ENCODE peak calls at places on chromosomes 3 and 15, in four cellular contexts. H is PC-3, K is left ventricle myocardium inferior, G is adrenal gland. Z is an unnamed sample.

GRCh38 chr3:118543823-118544222 is 490.8 kb downstream of the IGSF11 start:
- DNase-seq in H (no peak), K (no peak), G (no peak), Z (no peak)

GRCh38 chr15:40714144-40714543 is 19.2 kb downstream of the RAD51 start:
- DNase-seq in H (no peak), K (no peak), G (no peak), Z (no peak)

GRCh38 chr3:83734656-83735055 is 1224.1 kb upstream of the CADM2 start:
- DNase-seq in H (no peak), K (no peak), G (no peak), Z (no peak)

GRCh38 chr3:194396897-194397756 is 1.9 kb downstream of the GP5 start:
- DNase-seq in H (no peak), K (no peak), G (no peak), Z (no peak)

GRCh38 chr3:191239439-191240035 is 40.5 kb downstream of the OSTN start:
- DNase-seq in H (peak; percentile 75), K (no peak), G (no peak), Z (no peak)

GRCh38 chr3:36992806-36993325 is at the start of gene EPM2AIP1:
- DNase-seq in H (no peak), K (no peak), G (no peak), Z (peak; percentile 93)

GRCh38 chr3:61560452-61561373 is 658 bp upstream of the PTPRG start:
- DNase-seq in H (no peak), K (peak; percentile 88), G (peak; percentile 91), Z (peak; percentile 49)

GRCh38 chr15:77840962-77841361 is 208.2 kb upstream of the LINGO1 start:
- DNase-seq in H (peak; percentile 88), K (no peak), G (peak; percentile 30), Z (no peak)

GRCh38 chr3:128266453-128266852 is 113.2 kb downstream of the EEFSEC start:
- DNase-seq in H (no peak), K (no peak), G (peak; percentile 26), Z (peak; percentile 80)

GRCh38 chr3:141279074-141279945 is 47.7 kb downstream of the PXYLP1 start:
- DNase-seq in H (peak; percentile 42), K (no peak), G (no peak), Z (no peak)

GRCh38 chr15:53625260-53625659 is 134.2 kb downstream of the WDR72 start:
- DNase-seq in H (no peak), K (no peak), G (no peak), Z (no peak)

GRCh38 chr3:190210608-190211007 is 89.9 kb upstream of the P3H2 start:
- DNase-seq in H (no peak), K (no peak), G (no peak), Z (no peak)

GRCh38 chr3:59469948-59470723 is 420.3 kb upstream of the CFAP20DC start:
- DNase-seq in H (peak; percentile 69), K (no peak), G (no peak), Z (no peak)

GRCh38 chr3:46549408-46549904 is 16.6 kb downstream of the LRRC2 start:
- DNase-seq in H (no peak), K (no peak), G (no peak), Z (no peak)

GRCh38 chr3:23165571-23165970 is 37.6 kb upstream of the UBE2E2 start:
- DNase-seq in H (no peak), K (no peak), G (no peak), Z (no peak)

GRCh38 chr3:181757694-181758306 is 46.1 kb downstream of the SOX2 start:
- DNase-seq in H (no peak), K (no peak), G (no peak), Z (no peak)

GRCh38 chr15:67917037-67917436 is 77.2 kb upstream of the RNU6-1 start:
- DNase-seq in H (peak; percentile 45), K (peak; percentile 35), G (peak; percentile 13), Z (no peak)

GRCh38 chr15:31387483-31388118 is 61.0 kb downstream of the KLF13 start:
- DNase-seq in H (peak; percentile 70), K (peak; percentile 76), G (peak; percentile 62), Z (peak; percentile 87)

GRCh38 chr15:94287794-94288246 is 56.5 kb downstream of the MCTP2 start:
- DNase-seq in H (no peak), K (no peak), G (no peak), Z (no peak)

GRCh38 chr3:53940651-53941050 is 49.0 kb upstream of the SELENOK start:
- DNase-seq in H (no peak), K (no peak), G (no peak), Z (no peak)

GRCh38 chr3:14139771-14140170 is 14.9 kb downstream of the TMEM43 start:
- DNase-seq in H (no peak), K (no peak), G (no peak), Z (no peak)

GRCh38 chr3:158217992-158218391 is 108.1 kb downstream of the RSRC1 start:
- DNase-seq in H (no peak), K (no peak), G (no peak), Z (no peak)

GRCh38 chr3:161560006-161560637 is 63.5 kb downstream of the OTOL1 start:
- DNase-seq in H (peak; percentile 80), K (peak; percentile 18), G (peak; percentile 24), Z (peak; percentile 54)

GRCh38 chr3:127534564-127534963 is 56.0 kb downstream of the TPRA1 start:
- DNase-seq in H (no peak), K (no peak), G (no peak), Z (no peak)

GRCh38 chr15:90681480-90681879 is 35.7 kb upstream of the BLM start:
- DNase-seq in H (peak; percentile 69), K (no peak), G (no peak), Z (no peak)

GRCh38 chr3:47016934-47017435 is 37.5 kb downstream of the NBEAL2 start:
- DNase-seq in H (peak; percentile 41), K (no peak), G (no peak), Z (no peak)

GRCh38 chr15:20106026-20106425 is 435.6 kb downstream of the GOLGA6L6 start:
- DNase-seq in H (no peak), K (peak; percentile 22), G (peak; percentile 6), Z (peak; percentile 9)

GRCh38 chr3:136994772-136995516 is 37.2 kb downstream of the IL20RB start:
- DNase-seq in H (peak; percentile 79), K (peak; percentile 82), G (peak; percentile 83), Z (no peak)

GRCh38 chr3:46719044-46719565 is 1.4 kb upstream of the PRSS50 start:
- DNase-seq in H (no peak), K (no peak), G (no peak), Z (no peak)

GRCh38 chr3:175234075-175234474 is 374.9 kb downstream of the NAALADL2 start:
- DNase-seq in H (no peak), K (no peak), G (no peak), Z (no peak)

GRCh38 chr15:70532536-70533186 is 230.7 kb downstream of the UACA start:
- DNase-seq in H (no peak), K (no peak), G (no peak), Z (no peak)

GRCh38 chr15:70538278-70538677 is 225.1 kb downstream of the UACA start:
- DNase-seq in H (peak; percentile 51), K (no peak), G (no peak), Z (no peak)

GRCh38 chr15:70535071-70535954 is 228.0 kb downstream of the UACA start:
- DNase-seq in H (no peak), K (no peak), G (no peak), Z (no peak)

GRCh38 chr15:70533931-70534742 is 229.2 kb downstream of the UACA start:
- DNase-seq in H (peak; percentile 35), K (no peak), G (no peak), Z (no peak)

DNA sequence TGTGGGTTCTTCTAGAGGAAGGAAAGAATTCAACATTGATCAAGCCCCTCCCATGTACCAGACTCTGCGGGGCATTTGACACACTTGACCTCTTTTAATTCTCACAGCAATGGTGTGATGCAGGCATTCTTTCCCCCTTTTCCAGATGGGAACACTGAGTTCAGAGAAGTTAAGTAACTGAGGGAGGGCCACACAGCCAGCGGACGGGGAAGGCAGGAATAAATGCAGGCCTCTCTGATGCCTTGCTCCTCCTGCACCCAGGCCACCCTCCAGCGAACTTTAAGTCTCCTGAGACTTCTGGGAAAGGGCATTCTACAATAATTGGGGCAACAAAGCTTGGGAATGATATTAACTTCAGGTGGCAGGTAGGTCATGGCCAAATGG is 227.4 kb downstream of the UACA start:
- DNase-seq in H (no peak), K (no peak), G (no peak), Z (no peak)
- H3K27me3 ChIP-seq in H (no peaks in the 10 kb centered on the region), K (peaks cover 71% of the 10 kb centered on the region), G (no peaks in the 10 kb centered on the region), Z (no peaks in the 10 kb centered on the region)

GRCh38 chr15:63043391-63044076 is 987 bp downstream of the TPM1 start:
- DNase-seq in H (no peak), K (peak; percentile 34), G (no peak), Z (no peak)

GRCh38 chr15:63042879-63043340 is 363 bp downstream of the TPM1 start:
- DNase-seq in H (no peak), K (no peak), G (no peak), Z (peak; percentile 34)

GRCh38 chr15:63045438-63046278 is 3.1 kb downstream of the TPM1 start:
- DNase-seq in H (no peak), K (no peak), G (no peak), Z (no peak)

GRCh38 chr15:63044645-63045437 is 2.3 kb downstream of the TPM1 start:
- DNase-seq in H (no peak), K (peak; percentile 55), G (no peak), Z (no peak)

DNA sequence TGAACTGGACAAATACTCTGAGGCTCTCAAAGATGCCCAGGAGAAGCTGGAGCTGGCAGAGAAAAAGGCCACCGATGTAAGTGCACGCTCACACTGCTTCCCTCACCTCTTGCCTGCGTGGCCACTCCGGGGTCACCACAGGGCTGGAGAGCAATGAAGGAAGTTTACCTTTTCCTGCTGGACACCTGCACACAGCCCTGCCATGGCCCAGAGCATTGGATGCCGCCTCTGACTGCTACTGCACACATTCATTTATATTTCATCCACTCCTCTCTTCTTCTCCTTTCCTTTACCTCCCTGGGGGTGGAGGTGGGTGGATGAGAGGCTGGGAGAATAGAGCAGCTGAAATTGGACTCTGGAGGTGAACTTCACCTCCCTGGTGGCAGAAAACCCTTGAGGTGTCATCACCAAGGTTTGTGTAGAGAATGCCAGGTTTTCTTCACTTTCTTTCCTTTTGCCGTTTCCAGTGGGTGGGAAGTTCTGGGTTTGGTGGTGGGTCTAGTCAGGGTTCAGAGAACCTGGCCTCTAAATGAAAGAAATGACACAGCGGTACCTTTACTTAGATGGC is 1.6 kb downstream of the TPM1 start:
- DNase-seq in H (no peak), K (no peak), G (no peak), Z (no peak)
- H3K27me3 ChIP-seq in H (no peaks in the 10 kb centered on the region), K (peaks cover 18% of the 10 kb centered on the region), G (peaks cover 13% of the 10 kb centered on the region), Z (no peaks in the 10 kb centered on the region)

DNA sequence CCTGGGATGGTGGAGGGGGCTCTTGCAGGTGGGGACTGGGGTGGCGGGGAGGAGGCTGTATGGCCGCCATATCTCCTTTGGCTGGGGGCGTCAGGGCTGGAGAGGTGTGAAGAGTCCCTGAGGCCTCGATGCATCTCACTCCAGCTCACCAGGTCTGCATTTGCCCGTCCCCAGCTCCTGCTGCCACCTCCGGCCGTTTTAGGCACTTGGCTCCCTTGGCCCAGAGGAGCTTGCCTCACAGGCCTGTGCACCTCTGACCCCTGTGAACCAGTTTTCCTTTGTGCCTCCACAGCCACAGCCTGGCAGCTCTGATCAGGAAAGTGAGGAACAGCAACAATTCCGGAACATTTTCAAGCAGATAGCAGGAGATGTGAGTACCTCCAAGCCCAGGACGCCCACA is 49.7 kb downstream of the CAPN3 start:
- DNase-seq in H (no peak), K (no peak), G (no peak), Z (no peak)
- H3K27me3 ChIP-seq in H (no peaks in the 10 kb centered on the region), K (no peaks in the 10 kb centered on the region), G (no peaks in the 10 kb centered on the region), Z (no peaks in the 10 kb centered on the region)

DNA sequence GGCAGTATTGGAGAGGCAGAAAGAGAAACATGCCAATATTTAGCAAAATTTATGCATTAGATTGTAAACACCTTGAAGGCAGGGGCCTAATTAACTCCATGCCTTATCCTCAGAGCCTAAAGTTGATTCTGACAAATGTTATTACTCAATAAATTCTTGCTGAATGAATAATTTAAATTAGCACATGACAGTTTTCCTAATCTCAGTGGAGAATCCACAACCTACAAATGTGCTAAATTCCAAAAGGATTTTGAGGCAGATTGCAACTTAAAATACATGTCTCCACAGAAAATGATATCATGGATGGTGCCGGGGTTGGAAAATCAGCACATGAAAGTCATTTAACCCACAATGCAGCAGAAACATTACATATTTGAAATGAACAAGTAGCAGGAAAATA is 41.1 kb upstream of the NANOGP8 start:
- DNase-seq in H (no peak), K (no peak), G (no peak), Z (no peak)
- H3K27me3 ChIP-seq in H (no peaks in the 10 kb centered on the region), K (no peaks in the 10 kb centered on the region), G (no peaks in the 10 kb centered on the region), Z (no peaks in the 10 kb centered on the region)

Z was measured in BE2C.